ENCODE peak calls at places on chromosomes 2 and 18, in five cellular contexts. V is neural progenitor cell, W is H1, R is SJSA1, Z is endothelial cell of umbilical vein. X is an unnamed sample. For H3K27me3, the result is how much of the 10 kb centered on the place peaks cover.

GRCh38 chr2:168160897-168161296 is 86.5 kb downstream of the STK39 start:
- DNase-seq in V (peak), W (no peak), R (no peak), Z (no peak), X (peak)

GRCh38 chr18:78729099-78729467 is 250.5 kb upstream of the SALL3 start:
- DNase-seq in V (no peak), W (no peak), R (peak), Z (no peak), X (no peak)

GRCh38 chr2:68995911-68996310 is 17.1 kb upstream of the ANTXR1 start:
- DNase-seq in V (no peak), W (no peak), R (no peak), Z (no peak), X (no peak)

GRCh38 chr2:163877316-163877715 is 141.5 kb upstream of the FIGN start:
- DNase-seq in V (no peak), W (no peak), R (no peak), Z (peak), X (no peak)

GRCh38 chr2:219331560-219332213 is 857 bp downstream of the RESP18 start:
- DNase-seq in V (peak), W (no peak), R (no peak), Z (no peak), X (no peak)

GRCh38 chr2:105455488-105455991 is 56.7 kb upstream of the FHL2 start:
- DNase-seq in V (no peak), W (no peak), R (peak), Z (peak), X (no peak)

GRCh38 chr2:55109219-55109891 is 59.1 kb upstream of the RTN4 start:
- DNase-seq in V (no peak), W (no peak), R (no peak), Z (peak), X (peak)

GRCh38 chr2:80028584-80028983 is 276.0 kb downstream of the LRRTM1 start:
- DNase-seq in V (no peak), W (no peak), R (no peak), Z (no peak), X (no peak)

GRCh38 chr18:76564117-76564516 is 69.1 kb upstream of the ZNF516 start:
- DNase-seq in V (no peak), W (no peak), R (no peak), Z (no peak), X (no peak)

GRCh38 chr18:59057493-59057795 is 82.2 kb upstream of the SEC11C start:
- DNase-seq in V (no peak), W (no peak), R (no peak), Z (no peak), X (no peak)

GRCh38 chr2:69509011-69509749 is 71.9 kb upstream of the NFU1 start:
- DNase-seq in V (no peak), W (no peak), R (no peak), Z (no peak), X (no peak)

GRCh38 chr2:225041210-225041870 is 928 bp downstream of the DOCK10 start:
- DNase-seq in V (peak), W (no peak), R (no peak), Z (peak), X (no peak)

GRCh38 chr18:8615397-8616025 is 6.3 kb downstream of the RAB12 start:
- DNase-seq in V (no peak), W (no peak), R (peak), Z (peak), X (no peak)

GRCh38 chr2:73208258-73208657 is 5.8 kb upstream of the SMYD5 start:
- DNase-seq in V (no peak), W (no peak), R (no peak), Z (no peak), X (no peak)

GRCh38 chr2:55879976-55880375 is 43.6 kb downstream of the EFEMP1 start:
- DNase-seq in V (no peak), W (no peak), R (no peak), Z (no peak), X (no peak)

GRCh38 chr2:207163053-207163814 is 2.5 kb downstream of the KLF7 start:
- DNase-seq in V (no peak), W (no peak), R (peak), Z (peak), X (no peak)

GRCh38 chr2:3628241-3628679 is 29.7 kb upstream of the ALLC start:
- DNase-seq in V (no peak), W (no peak), R (peak), Z (no peak), X (peak)

GRCh38 chr2:224952942-224953657 is 89.2 kb downstream of the DOCK10 start:
- DNase-seq in V (no peak), W (no peak), R (no peak), Z (no peak), X (no peak)

GRCh38 chr2:31335921-31336570 is 78.5 kb downstream of the XDH start:
- DNase-seq in V (no peak), W (no peak), R (peak), Z (no peak), X (no peak)

GRCh38 chr2:165938237-165938636 is 15.3 kb downstream of the TTC21B start:
- DNase-seq in V (no peak), W (no peak), R (no peak), Z (no peak), X (no peak)

GRCh38 chr18:3836483-3836882 is 386.5 kb downstream of the TGIF1 start:
- DNase-seq in V (peak), W (no peak), R (no peak), Z (no peak), X (no peak)
- H3K27ac ChIP-seq in V (peak), W (no peak), R (no peak), Z (no peak), X (no peak)

DNA sequence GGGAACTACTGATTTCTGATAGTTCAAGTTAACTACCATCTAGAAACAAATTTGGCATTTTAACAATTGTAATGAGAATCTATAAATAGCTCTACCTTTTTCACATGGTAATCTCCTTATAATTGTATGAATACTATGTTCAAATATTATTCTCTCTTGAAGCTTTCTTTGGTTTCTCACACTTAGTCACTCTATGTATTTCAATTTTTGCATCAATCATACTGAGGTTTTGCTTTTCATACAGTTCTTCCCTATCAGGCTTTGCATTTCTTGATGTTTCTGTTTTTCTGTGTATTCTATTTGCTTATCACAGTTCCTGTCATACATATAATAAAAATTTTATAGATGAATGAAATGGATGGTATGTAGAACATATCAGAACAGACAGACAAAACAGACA is 16.0 kb downstream of the VPS54 start:
- DNase-seq in V (no peak), W (no peak), R (no peak), Z (no peak), X (no peak)
- H3K27me3 ChIP-seq in V (under half), W (under half), R (under half), Z (under half), X (under half)

GRCh38 chr2:120580709-120581108 is 155.0 kb upstream of the GLI2 start:
- DNase-seq in V (no peak), W (no peak), R (no peak), Z (no peak), X (no peak)
- H3K27ac ChIP-seq in V (no peak), W (no peak), R (no peak), Z (no peak), X (no peak)

GRCh38 chr2:188909036-188909435 is 65.1 kb upstream of the COL3A1 start:
- DNase-seq in V (no peak), W (no peak), R (no peak), Z (no peak), X (no peak)
- H3K27me3 ChIP-seq in V (under half), W (under half), R (under half), Z (under half), X (under half)

DNA sequence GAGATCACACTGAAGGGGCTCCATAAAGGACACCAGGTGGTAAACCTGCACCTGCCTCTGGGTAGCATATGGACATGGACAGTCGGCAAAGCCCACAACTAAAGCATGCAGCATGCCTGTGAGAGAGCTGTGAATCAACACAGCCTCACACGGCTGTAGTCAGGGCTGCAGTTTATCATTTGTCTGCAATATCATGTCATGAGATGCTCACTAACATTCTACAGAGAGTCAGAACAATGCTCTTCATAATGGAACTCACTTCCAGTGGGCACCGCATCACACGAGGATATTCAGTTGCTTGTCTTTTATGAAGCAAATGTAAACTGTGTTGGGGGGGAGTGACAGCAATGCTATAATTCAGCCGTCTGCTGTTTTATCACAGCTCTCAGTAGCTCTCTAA is 406.3 kb upstream of the SOX11 start:
- DNase-seq in V (no peak), W (no peak), R (no peak), Z (no peak), X (peak)
- H3K27ac ChIP-seq in V (no peak), W (no peak), R (no peak), Z (no peak), X (peak)

GRCh38 chr18:2495381-2495780 is 75.9 kb downstream of the METTL4 start:
- DNase-seq in V (no peak), W (no peak), R (no peak), Z (no peak), X (no peak)
- H3K27me3 ChIP-seq in V (under half), W (under half), R (under half), Z (under half), X (under half)

GRCh38 chr2:37326866-37327634 is 2.4 kb upstream of the PRKD3 start:
- DNase-seq in V (no peak), W (no peak), R (no peak), Z (no peak), X (no peak)
- H3K27ac ChIP-seq in V (no peak), W (no peak), R (no peak), Z (no peak), X (no peak)

DNA sequence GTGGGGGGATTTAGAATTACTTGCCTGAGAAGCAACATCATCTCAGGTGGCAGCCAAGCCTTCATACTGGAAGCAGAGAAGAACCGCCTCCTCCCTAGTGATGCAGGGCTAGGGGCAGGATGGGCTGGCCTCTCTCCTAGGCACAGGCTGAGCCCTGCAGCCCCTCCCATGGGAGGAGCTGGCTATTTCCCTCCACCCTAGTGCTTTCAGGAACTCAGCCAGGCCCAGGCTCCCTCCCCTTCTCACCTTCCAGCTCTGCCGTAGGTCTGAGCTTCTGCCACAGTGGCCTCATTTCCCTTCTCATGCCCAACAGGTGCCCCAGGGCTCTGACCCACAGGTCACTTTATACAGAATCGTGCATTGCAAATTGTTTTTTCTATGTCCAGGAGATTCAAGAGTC is 31.0 kb downstream of the CENPA start:
- DNase-seq in V (peak), W (no peak), R (no peak), Z (no peak), X (peak)
- H3K27me3 ChIP-seq in V (under half), W (under half), R (under half), Z (under half), X (under half)